ENCODE peak calls at places on chromosomes 1 and 21, in four cellular contexts. R is CD4-positive, alpha-beta memory T cell; U is K562; N is heart left ventricle. I is an unnamed sample.

GRCh38 chr1:189274267-189274666 is 1203.4 kb downstream of the BRINP3 start:
- DNase-seq in R (no peak), U (no peak), N (no peak), I (no peak)

GRCh38 chr1:56577859-56578663 is 1.3 kb downstream of the PLPP3 start:
- DNase-seq in R (no peak), U (no peak), N (peak), I (peak)

GRCh38 chr21:27213328-27213727 is 246.4 kb upstream of the ADAMTS5 start:
- DNase-seq in R (no peak), U (no peak), N (no peak), I (no peak)

GRCh38 chr1:222950892-222951291 is 136.1 kb downstream of the DISP1 start:
- DNase-seq in R (no peak), U (no peak), N (no peak), I (peak)

GRCh38 chr1:192350351-192350750 is 33.6 kb downstream of the RGS21 start:
- DNase-seq in R (no peak), U (no peak), N (no peak), I (no peak)

GRCh38 chr1:86832409-86832808 is 81.5 kb downstream of the SELENOF start:
- DNase-seq in R (no peak), U (no peak), N (no peak), I (no peak)

GRCh38 chr1:209190591-209191241 is 392.8 kb upstream of the CAMK1G start:
- DNase-seq in R (no peak), U (peak), N (peak), I (peak)

GRCh38 chr1:178506177-178506576 is 6.7 kb upstream of the TEX35 start:
- DNase-seq in R (no peak), U (no peak), N (no peak), I (no peak)

GRCh38 chr1:161119017-161119378 is 1.1 kb downstream of the NIT1 start:
- DNase-seq in R (no peak), U (no peak), N (peak), I (no peak)

GRCh38 chr1:149903836-149904491 is 4.6 kb downstream of the BOLA1 start:
- DNase-seq in R (no peak), U (no peak), N (no peak), I (no peak)

GRCh38 chr1:150148834-150149489 is 754 bp upstream of the PLEKHO1 start:
- DNase-seq in R (no peak), U (peak), N (no peak), I (no peak)

GRCh38 chr21:35748683-35749314 is 311.5 kb downstream of the SETD4 start:
- DNase-seq in R (no peak), U (no peak), N (no peak), I (no peak)

GRCh38 chr1:154773551-154773950 is 96.5 kb downstream of the KCNN3 start:
- DNase-seq in R (no peak), U (no peak), N (no peak), I (no peak)

GRCh38 chr1:159170639-159171038 is 776 bp upstream of the CADM3 start:
- DNase-seq in R (no peak), U (no peak), N (no peak), I (peak)

GRCh38 chr1:14549897-14550635 is 48.4 kb upstream of the KAZN start:
- DNase-seq in R (no peak), U (no peak), N (no peak), I (no peak)

GRCh38 chr1:40746344-40747090 is 37.1 kb upstream of the KCNQ4 start:
- DNase-seq in R (no peak), U (no peak), N (no peak), I (no peak)

GRCh38 chr1:113058861-113059441 is 14.0 kb upstream of the LRIG2 start:
- DNase-seq in R (no peak), U (peak), N (peak), I (no peak)

GRCh38 chr1:64172458-64172983 is 30.9 kb upstream of the UBE2U start:
- DNase-seq in R (no peak), U (no peak), N (no peak), I (no peak)

GRCh38 chr1:100343897-100344296 is 8.4 kb upstream of the CDC14A start:
- DNase-seq in R (no peak), U (no peak), N (no peak), I (no peak)

GRCh38 chr1:100346387-100346786 is 5.9 kb upstream of the CDC14A start:
- DNase-seq in R (no peak), U (no peak), N (no peak), I (no peak)

GRCh38 chr1:100347009-100347966 is 5.0 kb upstream of the CDC14A start:
- DNase-seq in R (no peak), U (peak), N (no peak), I (no peak)

GRCh38 chr1:100342391-100342790 is 9.9 kb upstream of the CDC14A start:
- DNase-seq in R (no peak), U (no peak), N (no peak), I (no peak)

GRCh38 chr1:100344774-100345173 is 7.5 kb upstream of the CDC14A start:
- DNase-seq in R (no peak), U (no peak), N (no peak), I (no peak)
- H3K27ac ChIP-seq in R (no peak), U (peak), N (no peak), I (no peak)

DNA sequence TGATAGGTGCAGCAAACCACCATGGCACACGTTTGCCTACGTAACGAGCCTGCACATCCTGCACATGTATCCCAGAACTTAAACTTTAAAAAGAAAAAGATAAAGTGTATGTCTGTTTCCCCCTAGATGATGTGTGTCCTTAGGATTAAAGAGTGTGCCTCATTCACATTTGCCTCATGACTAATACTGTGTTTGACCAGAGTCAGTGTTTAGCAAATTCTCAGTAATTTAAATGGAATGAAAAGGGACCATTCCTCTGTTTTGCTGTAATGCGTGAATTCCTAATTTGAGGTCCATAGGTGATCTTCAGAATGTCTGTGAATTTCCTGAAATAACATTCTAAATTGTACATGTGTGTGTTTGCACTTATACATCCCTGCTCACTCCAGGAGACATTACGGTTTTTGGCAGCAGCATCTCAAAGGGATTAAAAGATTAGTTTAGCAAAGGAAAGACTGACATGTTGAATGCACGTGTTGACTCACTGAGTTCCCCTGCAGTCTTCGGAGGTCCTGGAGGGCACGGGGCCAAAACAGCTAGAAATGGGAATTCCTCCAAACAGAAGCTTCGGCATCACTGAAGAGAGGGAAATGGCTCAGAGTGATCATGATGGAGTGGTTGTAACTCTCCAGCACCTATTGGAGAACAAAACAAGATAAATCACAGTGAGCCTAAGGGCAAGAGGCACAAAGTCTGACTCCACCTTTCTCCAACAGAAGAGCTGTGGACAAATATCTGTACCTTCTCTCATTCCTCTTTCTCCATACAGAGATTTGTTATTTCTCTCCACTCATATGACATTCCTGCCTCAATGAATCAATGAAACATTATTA is 19.1 kb upstream of the SLC35F3 start:
- DNase-seq in R (no peak), U (no peak), N (no peak), I (peak)
- H3K27ac ChIP-seq in R (no peak), U (no peak), N (no peak), I (no peak)

DNA sequence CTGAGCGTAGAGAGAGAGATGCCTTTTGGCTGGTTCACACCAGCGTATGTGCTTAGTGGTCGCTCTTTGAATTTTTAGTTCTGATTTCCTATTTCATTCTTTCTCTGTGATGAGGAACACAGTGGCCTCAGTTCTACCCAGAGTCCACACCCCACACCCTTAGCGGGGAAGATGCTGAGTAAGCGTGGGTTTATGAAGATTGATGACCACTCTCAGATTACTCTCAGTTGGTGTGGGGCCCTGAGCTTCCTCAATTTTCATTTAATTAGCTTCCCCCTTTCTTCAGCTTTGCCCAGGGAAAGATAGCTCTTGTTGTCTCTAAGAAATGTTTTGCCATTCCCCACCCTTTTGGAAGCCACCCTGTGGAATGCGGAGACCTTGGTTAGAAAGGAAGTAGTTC is 300.0 kb upstream of the PROX1 start:
- DNase-seq in R (no peak), U (no peak), N (no peak), I (no peak)
- H3K27ac ChIP-seq in R (no peak), U (no peak), N (no peak), I (no peak)

DNA sequence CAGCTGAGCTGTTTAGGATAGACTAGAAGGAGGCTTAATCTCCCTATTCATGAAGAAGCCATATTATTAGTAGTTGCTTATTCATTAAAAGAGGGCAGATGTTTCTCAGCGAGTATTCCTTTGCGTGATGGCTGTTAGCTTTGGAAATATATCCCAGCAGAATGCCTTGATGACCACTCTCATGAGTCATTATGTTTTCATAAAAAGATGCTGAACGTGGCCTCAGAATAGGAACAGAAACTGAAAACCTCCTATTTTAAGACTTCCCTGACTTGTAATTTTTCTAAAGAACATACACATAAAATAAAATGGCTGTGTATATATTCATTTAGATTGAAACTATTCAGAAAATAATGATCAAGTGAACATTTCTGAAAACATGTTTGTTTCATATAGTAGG is 9.6 kb upstream of the PLA2G4A start:
- DNase-seq in R (no peak), U (no peak), N (no peak), I (no peak)
- H3K27ac ChIP-seq in R (no peak), U (no peak), N (no peak), I (no peak)

DNA sequence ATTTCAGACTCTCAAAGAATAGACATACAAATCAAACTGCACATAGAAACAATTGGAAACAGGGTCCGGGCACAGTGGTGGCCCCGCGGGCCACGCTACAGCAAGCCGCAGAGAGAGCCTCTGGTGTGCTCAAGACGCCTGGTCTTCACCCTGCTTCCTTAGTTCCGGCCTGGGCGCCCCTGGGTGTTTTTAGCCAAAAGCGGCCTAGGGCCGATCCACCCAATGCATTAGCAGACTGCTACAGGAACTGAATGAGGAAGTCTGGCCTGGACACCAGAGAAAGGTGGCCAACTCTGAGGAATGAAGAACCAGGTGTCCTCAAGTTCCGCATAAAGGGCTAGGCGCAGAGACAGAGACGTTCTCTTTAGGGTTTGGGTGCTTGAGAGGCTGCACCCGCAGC is 1.7 kb downstream of the PRRX1 start:
- DNase-seq in R (no peak), U (no peak), N (no peak), I (no peak)
- H3K27ac ChIP-seq in R (no peak), U (no peak), N (peak), I (no peak)

GRCh38 chr21:45405271-45405818 is 380 bp downstream of the COL18A1 start:
- DNase-seq in R (no peak), U (peak), N (peak), I (peak)

GRCh38 chr21:45404726-45405270 is at the start of gene COL18A1:
- DNase-seq in R (no peak), U (peak), N (peak), I (peak)

GRCh38 chr21:45406801-45407628 is 2.0 kb downstream of the COL18A1 start:
- DNase-seq in R (no peak), U (no peak), N (no peak), I (no peak)

GRCh38 chr21:45407629-45408247 is 2.8 kb downstream of the COL18A1 start:
- DNase-seq in R (no peak), U (no peak), N (no peak), I (no peak)

GRCh38 chr21:45405819-45406762 is 1.1 kb downstream of the COL18A1 start:
- DNase-seq in R (no peak), U (no peak), N (no peak), I (peak)
- H3K27ac ChIP-seq in R (no peak), U (peak), N (peak), I (peak)

DNA sequence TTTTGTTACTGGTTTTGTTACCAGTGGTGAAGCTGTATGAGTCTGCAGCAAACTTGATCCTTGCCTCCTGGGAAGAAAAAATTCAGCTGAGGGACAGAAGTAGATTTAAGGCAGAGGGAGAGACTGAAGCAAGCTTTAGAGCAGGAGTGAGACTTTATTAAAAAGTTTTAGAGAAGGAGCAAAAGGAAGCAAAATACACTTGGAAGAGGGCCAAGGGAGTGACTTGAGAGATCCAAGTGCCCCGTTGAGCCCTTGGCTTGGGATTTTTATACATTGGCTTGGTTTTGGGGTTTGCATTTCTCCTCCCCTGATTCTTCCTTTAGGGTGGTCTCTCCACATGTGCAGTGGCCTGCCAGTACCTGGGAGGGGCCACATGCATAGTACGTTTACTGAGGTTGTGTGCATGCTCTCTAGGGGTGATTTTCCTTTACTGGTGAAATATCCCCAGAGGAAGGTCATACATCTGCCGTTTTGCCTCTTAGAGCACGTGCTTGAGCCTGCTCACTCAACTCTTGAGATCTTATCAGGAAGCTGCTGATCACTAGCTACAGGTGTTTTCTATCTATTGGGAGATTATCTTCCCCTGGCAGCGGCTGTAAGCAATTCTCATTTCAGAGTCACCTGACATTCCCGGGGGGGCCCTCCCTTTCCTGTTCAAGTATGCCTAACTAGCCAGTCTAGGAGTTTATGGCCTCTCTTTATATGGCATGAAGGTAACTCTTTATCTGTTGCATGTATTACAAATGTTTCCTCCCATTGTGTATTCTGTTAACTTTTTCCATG is 20.3 kb downstream of the FASLG start:
- DNase-seq in R (no peak), U (no peak), N (no peak), I (no peak)
- H3K27ac ChIP-seq in R (no peak), U (no peak), N (no peak), I (no peak)

DNA sequence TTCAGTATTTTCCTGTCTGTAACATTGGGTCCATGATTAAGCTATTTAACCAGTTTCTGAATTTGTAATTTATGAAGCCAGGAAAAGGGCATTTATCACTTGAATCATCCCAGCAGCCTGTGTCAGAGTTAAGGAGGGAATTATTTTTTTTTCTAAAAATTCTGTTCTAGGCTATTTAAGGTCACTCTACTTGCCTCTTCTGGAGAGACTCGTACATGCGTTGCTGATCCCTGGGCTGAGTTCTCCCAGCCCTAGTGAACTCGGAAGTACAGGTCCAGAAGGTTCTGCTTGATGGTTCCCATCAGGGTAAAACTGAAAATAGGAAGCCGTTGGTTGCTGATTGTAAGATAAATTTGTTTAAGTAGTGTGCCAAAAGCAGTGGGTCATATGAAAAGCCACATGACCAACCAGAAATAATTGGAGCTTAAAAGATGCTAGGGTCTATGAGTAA is 90.7 kb downstream of the GPR88 start:
- DNase-seq in R (no peak), U (no peak), N (no peak), I (no peak)
- H3K27ac ChIP-seq in R (no peak), U (no peak), N (no peak), I (no peak)

DNA sequence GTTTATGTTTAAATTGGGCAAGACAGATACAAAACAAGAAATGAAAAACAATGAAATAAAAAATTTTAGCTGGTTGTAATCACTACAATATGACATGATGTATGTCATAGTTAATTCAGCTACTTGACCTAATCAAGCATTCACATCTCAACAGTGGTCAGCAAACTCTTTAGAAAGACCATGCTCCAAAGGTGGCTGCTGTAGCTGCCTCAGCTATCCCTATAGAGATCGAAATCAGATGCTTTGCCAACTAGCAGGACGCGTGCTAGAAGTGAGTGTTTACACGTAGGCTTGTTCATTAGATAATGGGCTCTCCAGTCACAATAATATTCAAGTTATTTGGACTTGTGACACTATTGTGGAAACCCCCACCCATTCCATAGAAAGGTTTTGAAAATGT is 25.9 kb downstream of the RGS5 start:
- DNase-seq in R (no peak), U (no peak), N (no peak), I (no peak)
- H3K27ac ChIP-seq in R (no peak), U (no peak), N (peak), I (no peak)

DNA sequence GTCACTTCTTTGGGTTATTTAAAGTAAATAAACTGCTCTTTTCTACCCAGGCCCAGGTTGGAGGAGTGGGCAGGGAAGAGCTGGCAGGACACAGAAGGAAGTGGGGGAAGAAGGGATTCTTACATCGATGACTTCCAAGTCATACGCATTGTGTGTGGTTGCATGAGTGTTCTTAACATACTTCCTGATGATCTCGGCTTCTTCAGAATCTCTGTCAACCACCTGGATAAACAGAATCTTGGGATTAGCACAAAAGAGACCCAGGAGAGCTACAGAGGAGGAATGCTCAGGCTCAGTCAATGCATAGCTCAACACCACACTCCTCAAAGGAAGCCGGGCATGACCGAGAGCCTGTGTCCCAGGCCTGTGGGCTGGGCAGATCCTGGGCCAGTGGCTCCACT is 42.1 kb downstream of the PARP1 start:
- DNase-seq in R (no peak), U (no peak), N (no peak), I (no peak)
- H3K27ac ChIP-seq in R (no peak), U (no peak), N (peak), I (no peak)

I was measured in RWPE1.